ENCODE peak calls at places on chromosomes 5 and 9, in six cellular contexts. One of them, this sample, is unnamed.

GRCh38 chr5:2879701-2880100 is 128.2 kb upstream of the IRX2 start:
- DNase-seq in substantia nigra: no peak
- DNase-seq in dermis microvascular lymphatic vessel endothelial cell: no peak
- DNase-seq in effector memory CD8-positive, alpha-beta T cell: no peak
- DNase-seq in RCC 7860: no peak
- DNase-seq in HT-29: no peak
- DNase-seq in this sample: no peak

GRCh38 chr9:135929656-135930445 is 22.5 kb upstream of the CAMSAP1 start:
- DNase-seq in RCC 7860: no peak
- DNase-seq in dermis microvascular lymphatic vessel endothelial cell: no peak
- DNase-seq in substantia nigra: no peak
- DNase-seq in effector memory CD8-positive, alpha-beta T cell: no peak
- DNase-seq in HT-29: no peak
- DNase-seq in this sample: no peak

GRCh38 chr9:75591972-75592371 is 298.5 kb upstream of the PCSK5 start:
- DNase-seq in substantia nigra: no peak
- DNase-seq in dermis microvascular lymphatic vessel endothelial cell: no peak
- DNase-seq in RCC 7860: no peak
- DNase-seq in effector memory CD8-positive, alpha-beta T cell: no peak
- DNase-seq in HT-29: no peak
- DNase-seq in this sample: no peak

GRCh38 chr9:95061916-95062600 is 255.5 kb downstream of the FANCC start:
- DNase-seq in effector memory CD8-positive, alpha-beta T cell: no peak
- DNase-seq in HT-29: no peak
- DNase-seq in RCC 7860: no peak
- DNase-seq in substantia nigra: no peak
- DNase-seq in dermis microvascular lymphatic vessel endothelial cell: peak; percentile 25
- DNase-seq in this sample: no peak

GRCh38 chr5:139644646-139645494 is 3.3 kb upstream of the CXXC5 start:
- DNase-seq in HT-29: no peak
- DNase-seq in RCC 7860: no peak
- DNase-seq in substantia nigra: no peak
- DNase-seq in effector memory CD8-positive, alpha-beta T cell: no peak
- DNase-seq in dermis microvascular lymphatic vessel endothelial cell: no peak
- DNase-seq in this sample: no peak

GRCh38 chr9:19985081-19985480 is 196.2 kb upstream of the SLC24A2 start:
- DNase-seq in RCC 7860: no peak
- DNase-seq in dermis microvascular lymphatic vessel endothelial cell: no peak
- DNase-seq in effector memory CD8-positive, alpha-beta T cell: no peak
- DNase-seq in substantia nigra: no peak
- DNase-seq in HT-29: no peak
- DNase-seq in this sample: no peak

GRCh38 chr5:3607541-3608147 is 12.0 kb downstream of the IRX1 start:
- DNase-seq in dermis microvascular lymphatic vessel endothelial cell: no peak
- DNase-seq in substantia nigra: no peak
- DNase-seq in RCC 7860: no peak
- DNase-seq in effector memory CD8-positive, alpha-beta T cell: no peak
- DNase-seq in HT-29: no peak
- DNase-seq in this sample: no peak

GRCh38 chr5:56729488-56729887 is 85.9 kb upstream of the MAP3K1 start:
- DNase-seq in substantia nigra: no peak
- DNase-seq in RCC 7860: no peak
- DNase-seq in dermis microvascular lymphatic vessel endothelial cell: no peak
- DNase-seq in effector memory CD8-positive, alpha-beta T cell: no peak
- DNase-seq in HT-29: no peak
- DNase-seq in this sample: no peak

GRCh38 chr5:42274913-42275312 is 148.3 kb upstream of the GHR start:
- DNase-seq in effector memory CD8-positive, alpha-beta T cell: no peak
- DNase-seq in dermis microvascular lymphatic vessel endothelial cell: no peak
- DNase-seq in HT-29: no peak
- DNase-seq in RCC 7860: no peak
- DNase-seq in substantia nigra: no peak
- DNase-seq in this sample: no peak

GRCh38 chr5:131589510-131590348 is 45.3 kb downstream of the RAPGEF6 start:
- DNase-seq in effector memory CD8-positive, alpha-beta T cell: peak; percentile 18
- DNase-seq in RCC 7860: peak; percentile 49
- DNase-seq in HT-29: peak; percentile 54
- DNase-seq in substantia nigra: no peak
- DNase-seq in dermis microvascular lymphatic vessel endothelial cell: peak; percentile 75
- DNase-seq in this sample: peak; percentile 52

GRCh38 chr9:71243951-71244350 is 122.5 kb upstream of the TRPM3 start:
- DNase-seq in effector memory CD8-positive, alpha-beta T cell: no peak
- DNase-seq in substantia nigra: no peak
- DNase-seq in dermis microvascular lymphatic vessel endothelial cell: no peak
- DNase-seq in RCC 7860: no peak
- DNase-seq in HT-29: no peak
- DNase-seq in this sample: no peak

GRCh38 chr5:95941756-95942155 is 19.9 kb downstream of the ELL2 start:
- DNase-seq in RCC 7860: no peak
- DNase-seq in effector memory CD8-positive, alpha-beta T cell: no peak
- DNase-seq in dermis microvascular lymphatic vessel endothelial cell: no peak
- DNase-seq in HT-29: no peak
- DNase-seq in substantia nigra: no peak
- DNase-seq in this sample: no peak

GRCh38 chr9:98533132-98533531 is 175.6 kb downstream of the GABBR2 start:
- DNase-seq in HT-29: no peak
- DNase-seq in dermis microvascular lymphatic vessel endothelial cell: no peak
- DNase-seq in RCC 7860: no peak
- DNase-seq in effector memory CD8-positive, alpha-beta T cell: no peak
- DNase-seq in substantia nigra: no peak
- DNase-seq in this sample: no peak

GRCh38 chr5:24905123-24905522 is 260.3 kb upstream of the CDH10 start:
- DNase-seq in HT-29: no peak
- DNase-seq in dermis microvascular lymphatic vessel endothelial cell: no peak
- DNase-seq in effector memory CD8-positive, alpha-beta T cell: no peak
- DNase-seq in RCC 7860: no peak
- DNase-seq in substantia nigra: no peak
- DNase-seq in this sample: no peak

GRCh38 chr9:504921-505821 is 290.5 kb downstream of the DOCK8 start:
- DNase-seq in dermis microvascular lymphatic vessel endothelial cell: peak; percentile 6
- DNase-seq in RCC 7860: no peak
- DNase-seq in substantia nigra: no peak
- DNase-seq in effector memory CD8-positive, alpha-beta T cell: peak; percentile 2
- DNase-seq in HT-29: peak; percentile 41
- DNase-seq in this sample: no peak

GRCh38 chr9:37340961-37341360 is 81.5 kb upstream of the GRHPR start:
- DNase-seq in substantia nigra: no peak
- DNase-seq in RCC 7860: no peak
- DNase-seq in dermis microvascular lymphatic vessel endothelial cell: no peak
- DNase-seq in HT-29: no peak
- DNase-seq in effector memory CD8-positive, alpha-beta T cell: no peak
- DNase-seq in this sample: no peak

GRCh38 chr5:168433982-168434381 is 52.3 kb upstream of the RARS1 start:
- DNase-seq in effector memory CD8-positive, alpha-beta T cell: no peak
- DNase-seq in dermis microvascular lymphatic vessel endothelial cell: no peak
- DNase-seq in RCC 7860: no peak
- DNase-seq in HT-29: no peak
- DNase-seq in substantia nigra: peak; percentile 19
- DNase-seq in this sample: no peak

GRCh38 chr5:133746834-133747233 is 134.5 kb upstream of the FSTL4 start:
- DNase-seq in effector memory CD8-positive, alpha-beta T cell: no peak
- DNase-seq in RCC 7860: no peak
- DNase-seq in HT-29: peak; percentile 11
- DNase-seq in substantia nigra: no peak
- DNase-seq in dermis microvascular lymphatic vessel endothelial cell: no peak
- DNase-seq in this sample: no peak

GRCh38 chr5:134111741-134112647 is 2.5 kb upstream of the TCF7 start:
- DNase-seq in substantia nigra: no peak
- DNase-seq in HT-29: peak; percentile 32
- DNase-seq in dermis microvascular lymphatic vessel endothelial cell: no peak
- DNase-seq in effector memory CD8-positive, alpha-beta T cell: no peak
- DNase-seq in RCC 7860: peak; percentile 13
- DNase-seq in this sample: peak; percentile 41

GRCh38 chr9:72539824-72540347 is 18.5 kb downstream of the TMC1 start:
- DNase-seq in HT-29: peak; percentile 32
- DNase-seq in RCC 7860: no peak
- DNase-seq in dermis microvascular lymphatic vessel endothelial cell: no peak
- DNase-seq in substantia nigra: no peak
- DNase-seq in effector memory CD8-positive, alpha-beta T cell: no peak
- DNase-seq in this sample: no peak

GRCh38 chr9:99092643-99093491 is 12.0 kb upstream of the TGFBR1 start:
- DNase-seq in substantia nigra: no peak
- DNase-seq in dermis microvascular lymphatic vessel endothelial cell: no peak
- DNase-seq in effector memory CD8-positive, alpha-beta T cell: no peak
- DNase-seq in HT-29: no peak
- DNase-seq in RCC 7860: no peak
- DNase-seq in this sample: no peak

GRCh38 chr5:147628054-147628895 is 118.4 kb upstream of the DPYSL3 start:
- DNase-seq in RCC 7860: peak; percentile 42
- DNase-seq in substantia nigra: no peak
- DNase-seq in HT-29: peak; percentile 94
- DNase-seq in dermis microvascular lymphatic vessel endothelial cell: peak; percentile 66
- DNase-seq in effector memory CD8-positive, alpha-beta T cell: peak; percentile 68
- DNase-seq in this sample: peak; percentile 55